ENCODE peak calls at places on chromosomes 12 and 14, in ten cellular contexts. H is CD8-positive, alpha-beta T cell; M is adrenal gland; J is ovary; Y is kidney epithelial cell; C is CD4-positive, CD25-positive, alpha-beta regulatory T cell; K is dorsolateral prefrontal cortex; B is GM23338; R is uterus; F is gastrocnemius medialis. D is an unnamed sample. For H3K27me3, the result is how much of the 10 kb centered on the place peaks cover.

GRCh38 chr12:70733385-70733784 is 96.2 kb upstream of the PTPRB start:
- DNase-seq in H (no peak), F (no peak), K (peak), C (peak), J (no peak), B (peak), M (no peak), Y (no peak), R (no peak), D (peak)

GRCh38 chr12:442235-442884 is 17.4 kb upstream of the B4GALNT3 start:
- DNase-seq in K (peak), B (peak), C (peak), M (peak), J (peak), Y (no peak), R (peak), F (no peak), H (peak), D (peak)

GRCh38 chr12:124640096-124640495 is 72.7 kb upstream of the NCOR2 start:
- DNase-seq in K (no peak), Y (no peak), R (no peak), C (no peak), J (no peak), H (no peak), F (no peak), B (no peak), M (peak), D (no peak)

GRCh38 chr12:45231515-45232145 is 15.7 kb downstream of the ANO6 start:
- DNase-seq in J (no peak), R (no peak), C (no peak), K (no peak), B (no peak), H (no peak), F (no peak), M (no peak), Y (no peak), D (peak)

GRCh38 chr12:107369679-107370078 is 276.3 kb upstream of the CRY1 start:
- DNase-seq in J (no peak), K (no peak), C (peak), M (no peak), Y (no peak), F (no peak), R (no peak), H (no peak), B (no peak), D (no peak)

GRCh38 chr14:74290415-74290814 is 12.3 kb downstream of the ABCD4 start:
- DNase-seq in H (no peak), K (no peak), Y (no peak), M (no peak), F (no peak), R (no peak), B (peak), C (peak), J (no peak), D (peak)

GRCh38 chr14:46651526-46652144 is at the start of gene RPL10L:
- DNase-seq in C (no peak), J (no peak), K (no peak), F (no peak), Y (no peak), H (no peak), R (no peak), M (no peak), B (peak), D (peak)

GRCh38 chr12:71562681-71563595 is 100.7 kb downstream of the ZFC3H1 start:
- DNase-seq in R (no peak), F (no peak), C (no peak), M (no peak), Y (no peak), H (no peak), J (no peak), K (no peak), B (no peak), D (peak)

GRCh38 chr14:79781882-79782281 is 429.4 kb downstream of the DIO2 start:
- DNase-seq in M (no peak), R (no peak), F (no peak), Y (peak), J (no peak), H (no peak), C (no peak), K (no peak), B (no peak), D (no peak)

GRCh38 chr12:53781218-53781801 is 29.5 kb upstream of the CISTR start:
- DNase-seq in C (no peak), J (no peak), Y (no peak), K (peak), M (no peak), F (no peak), R (no peak), B (peak), H (no peak), D (peak)

GRCh38 chr14:55957950-55958349 is 160.3 kb upstream of the PELI2 start:
- DNase-seq in H (no peak), Y (no peak), B (peak), K (no peak), J (no peak), C (no peak), F (no peak), M (no peak), R (no peak), D (no peak)

GRCh38 chr14:69268763-69269162 is 8.8 kb downstream of the GALNT16 start:
- DNase-seq in Y (no peak), J (no peak), M (peak), R (no peak), K (no peak), B (no peak), C (no peak), H (no peak), F (no peak), D (no peak)

GRCh38 chr12:111174283-111175108 is 194.4 kb downstream of the PHETA1 start:
- DNase-seq in M (no peak), Y (no peak), B (peak), R (no peak), K (no peak), C (peak), F (no peak), H (no peak), J (no peak), D (peak)

GRCh38 chr12:124345795-124346194 is 50.9 kb downstream of the RFLNA start:
- DNase-seq in J (no peak), Y (no peak), B (no peak), C (no peak), R (no peak), M (no peak), F (no peak), K (no peak), H (no peak), D (no peak)

GRCh38 chr14:30443368-30444007 is 115.5 kb upstream of the G2E3 start:
- DNase-seq in B (peak), K (no peak), Y (peak), C (no peak), R (no peak), M (no peak), F (no peak), H (no peak), J (no peak), D (peak)
- H3K27me3 ChIP-seq in B (under half), K (under half), Y (under half), C (under half), R (under half), M (under half), F (under half), H (under half), J (under half), D (under half)

GRCh38 chr14:36662258-36662542 is 540 bp downstream of the PAX9 start:
- DNase-seq in H (no peak), F (no peak), B (no peak), M (no peak), J (no peak), K (no peak), R (no peak), C (no peak), Y (no peak), D (no peak)
- H3K4me3 ChIP-seq in H (no peak), F (peak), B (peak), M (no peak), J (peak), K (peak), R (no peak), C (no peak), Y (peak), D (peak)

GRCh38 chr14:94485944-94486841 is 10.2 kb upstream of the SERPINA9 start:
- DNase-seq in B (peak), H (peak), F (no peak), Y (no peak), K (peak), M (peak), R (peak), J (peak), C (peak), D (peak)

GRCh38 chr14:94481468-94482131 is 5.6 kb upstream of the SERPINA9 start:
- DNase-seq in F (no peak), B (no peak), Y (no peak), C (no peak), K (no peak), M (no peak), J (no peak), R (no peak), H (no peak), D (no peak)

GRCh38 chr14:94483071-94483451 is 7.1 kb upstream of the SERPINA9 start:
- DNase-seq in B (no peak), K (no peak), R (no peak), C (no peak), Y (no peak), H (no peak), J (no peak), F (no peak), M (no peak), D (no peak)

GRCh38 chr14:94484476-94484875 is 8.5 kb upstream of the SERPINA9 start:
- DNase-seq in R (no peak), K (no peak), F (no peak), Y (no peak), J (no peak), C (no peak), H (no peak), M (no peak), B (no peak), D (no peak)

GRCh38 chr14:94483729-94484275 is 7.8 kb upstream of the SERPINA9 start:
- DNase-seq in Y (no peak), C (no peak), R (no peak), H (no peak), F (no peak), M (no peak), K (no peak), J (no peak), B (no peak), D (no peak)
- H3K27me3 ChIP-seq in Y (under half), C (under half), R (under half), H (under half), F (under half), M (under half), K (under half), J (under half), B (under half), D (under half)

DNA sequence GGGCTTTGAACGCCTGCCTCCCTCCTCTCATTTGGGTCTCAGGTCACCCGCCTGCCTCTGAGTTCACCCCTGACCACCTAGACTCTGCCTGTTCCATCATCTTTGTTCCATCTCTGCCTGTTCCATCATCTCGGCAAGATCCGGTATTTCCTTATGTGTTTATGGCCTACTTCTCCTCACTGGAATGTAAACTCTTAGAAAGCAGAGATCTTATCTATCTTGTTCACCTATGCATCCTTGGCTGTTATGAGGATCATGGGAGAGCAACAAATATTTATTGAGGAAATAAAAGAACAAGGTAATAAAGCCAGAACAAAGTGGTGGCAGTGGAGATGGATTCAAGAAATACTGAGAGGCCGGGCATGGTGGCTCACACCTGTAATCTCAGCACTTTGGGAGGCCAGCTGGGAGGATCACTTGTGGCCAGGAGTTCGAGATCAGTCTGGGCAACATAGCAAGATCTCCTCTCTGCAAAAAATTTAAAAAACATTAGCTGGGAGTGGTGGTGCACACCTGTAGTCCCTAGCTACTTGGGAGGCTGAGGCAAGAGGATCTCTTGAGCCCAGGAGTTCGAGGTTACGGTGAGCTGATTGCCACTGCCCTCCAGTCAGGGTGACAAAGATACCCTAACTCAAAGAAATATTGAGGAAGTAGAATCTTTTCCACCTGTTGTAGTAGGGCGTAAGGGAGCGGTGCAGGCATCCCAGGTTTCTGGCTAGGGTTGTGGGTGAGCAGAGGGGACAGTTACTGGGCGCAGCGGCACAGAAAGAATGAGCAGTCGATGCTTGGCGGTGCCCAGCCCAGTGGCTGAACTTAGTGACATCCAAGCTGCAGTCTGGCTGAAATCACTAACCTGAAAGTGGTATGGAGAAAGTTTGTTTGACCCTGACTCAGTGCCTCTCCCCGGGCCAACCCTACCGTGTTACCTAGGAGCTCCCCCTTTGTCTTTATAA is 1.7 kb upstream of the KLC1 start:
- DNase-seq in Y (no peak), K (no peak), B (no peak), R (no peak), C (no peak), M (no peak), J (no peak), H (no peak), F (no peak), D (no peak)
- H3K4me3 ChIP-seq in Y (no peak), K (no peak), B (peak), R (no peak), C (no peak), M (no peak), J (no peak), H (no peak), F (no peak), D (no peak)

GRCh38 chr14:92457018-92457565 is 56.5 kb upstream of the RIN3 start:
- DNase-seq in B (no peak), F (no peak), K (no peak), Y (no peak), J (no peak), H (no peak), R (no peak), C (no peak), M (no peak), D (no peak)

GRCh38 chr14:92455231-92455630 is 58.4 kb upstream of the RIN3 start:
- DNase-seq in B (no peak), H (no peak), J (no peak), M (no peak), C (no peak), K (no peak), F (no peak), Y (no peak), R (no peak), D (no peak)

GRCh38 chr14:92458136-92458958 is 55.2 kb upstream of the RIN3 start:
- DNase-seq in K (no peak), H (no peak), J (no peak), C (no peak), M (no peak), F (no peak), B (no peak), R (no peak), Y (no peak), D (no peak)

GRCh38 chr14:92458959-92459478 is 54.6 kb upstream of the RIN3 start:
- DNase-seq in F (no peak), J (no peak), K (no peak), C (no peak), H (no peak), B (no peak), R (no peak), Y (no peak), M (no peak), D (no peak)

DNA sequence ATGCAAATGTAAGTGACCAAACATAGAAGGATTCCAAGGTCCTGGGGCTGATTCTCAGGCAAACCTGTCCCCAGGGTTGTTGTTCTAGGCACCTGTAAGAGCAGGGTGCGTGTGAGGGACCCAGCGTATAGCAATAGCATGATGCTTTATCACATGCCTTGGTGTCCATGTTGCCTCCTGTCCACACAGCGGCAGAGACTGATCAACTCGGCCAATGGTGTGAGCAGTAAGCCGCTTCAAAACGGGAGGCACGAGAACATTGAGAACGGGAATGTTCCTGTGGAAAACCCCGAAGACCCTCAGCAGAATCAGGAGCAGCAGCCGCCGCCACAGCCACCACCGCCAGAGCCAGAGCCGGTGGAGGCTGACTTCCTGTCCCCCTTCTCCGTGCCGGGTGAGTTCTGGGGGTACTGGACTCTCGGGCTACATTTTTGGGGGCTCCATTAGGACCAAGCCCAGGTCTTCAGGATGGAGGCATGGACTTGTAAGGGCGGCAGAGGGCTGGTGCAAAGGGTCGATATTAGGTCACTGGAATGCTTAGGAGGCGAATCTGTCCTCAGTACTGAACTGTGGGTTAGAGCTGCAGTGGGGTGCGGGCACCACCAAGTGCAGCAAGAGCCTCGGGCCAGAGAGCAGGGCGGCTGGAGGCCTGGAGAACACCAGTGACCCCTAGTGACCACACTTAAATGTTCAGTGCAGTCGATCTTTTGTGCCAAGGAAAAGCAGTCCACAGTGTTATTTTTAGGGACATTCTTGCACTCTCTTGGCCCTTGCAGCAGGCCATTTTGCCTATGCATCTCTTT is 57.2 kb upstream of the RIN3 start:
- DNase-seq in K (peak), H (no peak), M (peak), Y (no peak), R (peak), B (peak), J (no peak), F (no peak), C (no peak), D (peak)
- H3K27me3 ChIP-seq in K (under half), H (under half), M (under half), Y (under half), R (under half), B (under half), J (under half), F (under half), C (under half), D (under half)

GRCh38 chr14:91372680-91373495 is 44.7 kb downstream of the CCDC88C start:
- DNase-seq in C (peak), B (no peak), F (no peak), K (peak), M (no peak), H (peak), R (no peak), J (no peak), Y (no peak), D (no peak)
- H3K4me3 ChIP-seq in C (peak), B (no peak), F (no peak), K (no peak), M (no peak), H (peak), R (no peak), J (no peak), Y (no peak), D (no peak)

GRCh38 chr12:26831959-26832816 is 806 bp downstream of the ITPR2 start:
- DNase-seq in B (peak), K (peak), M (peak), C (peak), J (peak), F (peak), H (peak), Y (peak), R (peak), D (peak)
- H3K27me3 ChIP-seq in B (under half), K (under half), M (under half), C (under half), J (under half), F (under half), H (under half), Y (under half), R (under half), D (under half)

D was measured in A673.